ENCODE peak calls at places on chromosomes 3 and 15, in six cellular contexts. F, X, R, A, H and B are unnamed samples.

GRCh38 chr3:87436781-87437543 is 160.6 kb upstream of the POU1F1 start:
- DNase-seq in F (no peak), X (no peak), H (peak; percentile 57), R (no peak), A (no peak), B (no peak)

GRCh38 chr3:171896341-171896740 is 53.2 kb downstream of the TMEM212 start:
- DNase-seq in R (no peak), H (no peak), X (no peak), F (no peak), A (no peak), B (no peak)

GRCh38 chr3:195802795-195803194 is 8.9 kb downstream of the MUC4 start:
- DNase-seq in F (no peak), H (no peak), R (no peak), A (no peak), X (no peak), B (no peak)

GRCh38 chr3:13148126-13148525 is 74.9 kb upstream of the IQSEC1 start:
- DNase-seq in F (no peak), X (peak; percentile 57), R (no peak), H (no peak), A (no peak), B (no peak)

GRCh38 chr15:67091073-67091965 is 25.9 kb downstream of the SMAD3 start:
- DNase-seq in A (peak; percentile 46), R (peak; percentile 69), X (peak; percentile 86), F (peak; percentile 70), H (peak; percentile 99), B (no peak)

GRCh38 chr3:53221345-53221744 is 34.5 kb downstream of the TKT start:
- DNase-seq in H (no peak), R (peak; percentile 3), F (no peak), X (no peak), A (no peak), B (no peak)

GRCh38 chr15:69056365-69056764 is 41.9 kb downstream of the NOX5 start:
- DNase-seq in R (no peak), H (peak; percentile 80), A (no peak), F (no peak), X (no peak), B (no peak)

GRCh38 chr15:41115088-41115651 is 910 bp downstream of the INO80 start:
- DNase-seq in A (no peak), R (no peak), F (no peak), H (no peak), X (no peak), B (no peak)

GRCh38 chr15:38818156-38818745 is 253.6 kb upstream of the RASGRP1 start:
- DNase-seq in F (no peak), X (no peak), A (no peak), R (no peak), H (no peak), B (no peak)

GRCh38 chr3:197524128-197524527 is 31.6 kb downstream of the BDH1 start:
- DNase-seq in R (no peak), H (no peak), F (no peak), X (no peak), A (no peak), B (no peak)

GRCh38 chr15:59165726-59166125 is 40.9 kb upstream of the LDHAL6B start:
- DNase-seq in X (no peak), A (no peak), H (peak; percentile 88), R (no peak), F (no peak), B (no peak)

GRCh38 chr3:14455571-14456317 is 53.3 kb downstream of the SLC6A6 start:
- DNase-seq in H (no peak), R (peak; percentile 61), X (no peak), F (no peak), A (no peak), B (no peak)

GRCh38 chr3:117589454-117589853 is 879.9 kb downstream of the TUSC7 start:
- DNase-seq in F (no peak), A (no peak), R (no peak), H (no peak), X (no peak), B (no peak)

GRCh38 chr15:38823272-38823671 is 258.7 kb upstream of the RASGRP1 start:
- DNase-seq in A (no peak), F (no peak), X (no peak), H (no peak), R (no peak), B (no peak)

GRCh38 chr15:59687831-59688230 is 1.3 kb downstream of the BNIP2 start:
- DNase-seq in R (no peak), A (no peak), X (no peak), F (no peak), H (no peak), B (no peak)

GRCh38 chr3:11932636-11933035 is 71.6 kb upstream of the SYN2 start:
- DNase-seq in R (no peak), H (no peak), X (no peak), F (no peak), A (no peak), B (no peak)

GRCh38 chr15:48402778-48403177 is 71.5 kb downstream of the DUT start:
- DNase-seq in A (no peak), R (no peak), H (peak; percentile 88), X (no peak), F (no peak), B (no peak)

GRCh38 chr15:88220443-88221186 is 35.9 kb downstream of the NTRK3 start:
- DNase-seq in A (no peak), H (no peak), R (no peak), F (no peak), X (no peak), B (peak; percentile 58)

GRCh38 chr3:141876891-141877561 is 583 bp downstream of the ATP1B3 start:
- DNase-seq in A (peak; percentile 70), H (peak; percentile 37), R (peak; percentile 81), X (peak; percentile 89), F (peak; percentile 67), B (peak; percentile 75)

GRCh38 chr3:172675371-172676193 is 35.3 kb downstream of the NCEH1 start:
- DNase-seq in H (peak; percentile 52), X (no peak), F (no peak), A (no peak), R (no peak), B (no peak)

DNA sequence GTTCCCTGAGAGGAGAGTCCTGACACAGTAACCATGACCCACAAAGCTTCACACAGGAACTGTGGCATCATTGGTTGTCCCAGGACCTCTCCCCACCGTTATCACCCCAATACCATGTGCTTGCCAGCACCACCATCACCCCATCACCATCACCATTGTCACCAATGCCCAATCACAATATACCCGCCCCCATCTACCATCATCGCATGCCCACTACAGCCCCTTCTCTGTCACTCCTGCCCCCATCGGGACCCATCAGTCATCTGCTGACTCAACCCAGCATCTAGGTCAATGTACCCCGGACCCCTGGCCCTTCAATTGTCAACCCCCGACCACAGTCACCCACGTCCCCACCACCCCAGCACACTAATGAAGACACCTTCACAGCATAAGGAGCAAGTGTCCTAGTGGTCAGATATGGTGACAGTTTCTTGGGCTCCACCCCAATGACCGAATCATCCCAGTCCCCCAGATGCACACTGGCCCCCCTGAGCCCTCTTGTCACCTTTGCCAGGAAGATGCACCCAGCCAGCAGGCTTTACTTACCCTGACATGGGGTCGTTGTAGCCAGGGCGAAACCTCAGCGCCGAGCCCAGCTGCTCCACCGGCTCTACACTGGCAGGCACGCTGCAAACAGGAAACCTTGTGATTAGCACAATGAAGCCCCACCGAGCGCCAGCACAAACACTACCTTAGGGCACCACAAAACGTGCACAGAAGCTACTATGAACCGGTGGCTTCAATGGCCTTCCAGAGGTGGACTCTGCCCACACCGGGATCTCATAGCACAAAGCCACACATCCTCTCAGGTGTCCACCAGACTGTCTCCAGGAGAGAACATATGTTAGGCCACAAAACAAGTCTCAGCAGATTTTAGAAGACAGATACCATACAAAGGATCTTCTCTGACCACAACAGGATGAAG is 25.1 kb downstream of the SHISA5 start:
- DNase-seq in R (no peak), A (no peak), F (peak; percentile 87), X (peak; percentile 90), H (peak; percentile 81), B (no peak)
- TF ChIP-seq CTCF in R (no peak), A (no peak), F (no peak), X (no peak), H (no peak), B (no peak)

GRCh38 chr15:99121691-99122410 is 17.0 kb downstream of the SYNM start:
- DNase-seq in H (no peak), A (no peak), X (no peak), R (no peak), F (no peak), B (no peak)
- H3K27ac ChIP-seq in H (no peak overlapping the region), A (no peak overlapping the region), X (no peak overlapping the region), R (no peak overlapping the region), F (no peak overlapping the region), B (peak overlapping the region; percentile 97)

GRCh38 chr15:74449643-74450205 is 11.2 kb downstream of the UBL7 start:
- DNase-seq in H (no peak), R (no peak), A (no peak), F (no peak), X (peak; percentile 47), B (no peak)

GRCh38 chr15:74451322-74451721 is 9.6 kb downstream of the UBL7 start:
- DNase-seq in H (no peak), A (no peak), R (no peak), X (no peak), F (no peak), B (no peak)

GRCh38 chr15:74453925-74454763 is 6.8 kb downstream of the UBL7 start:
- DNase-seq in R (no peak), F (no peak), X (no peak), A (no peak), H (no peak), B (no peak)

GRCh38 chr15:74454764-74455500 is 6.0 kb downstream of the UBL7 start:
- DNase-seq in X (no peak), F (no peak), R (no peak), H (no peak), A (no peak), B (no peak)

GRCh38 chr15:74451861-74452835 is 8.8 kb downstream of the UBL7 start:
- DNase-seq in X (no peak), F (no peak), H (no peak), A (no peak), R (no peak), B (no peak)
- H3K36me3 ChIP-seq in X (peaks cover 90% of the 10 kb centered on the region), F (peaks cover 36% of the 10 kb centered on the region), H (peaks cover 5% of the 10 kb centered on the region), A (peaks cover 46% of the 10 kb centered on the region), R (peaks cover 100% of the 10 kb centered on the region), B (peaks cover 95% of the 10 kb centered on the region)

DNA sequence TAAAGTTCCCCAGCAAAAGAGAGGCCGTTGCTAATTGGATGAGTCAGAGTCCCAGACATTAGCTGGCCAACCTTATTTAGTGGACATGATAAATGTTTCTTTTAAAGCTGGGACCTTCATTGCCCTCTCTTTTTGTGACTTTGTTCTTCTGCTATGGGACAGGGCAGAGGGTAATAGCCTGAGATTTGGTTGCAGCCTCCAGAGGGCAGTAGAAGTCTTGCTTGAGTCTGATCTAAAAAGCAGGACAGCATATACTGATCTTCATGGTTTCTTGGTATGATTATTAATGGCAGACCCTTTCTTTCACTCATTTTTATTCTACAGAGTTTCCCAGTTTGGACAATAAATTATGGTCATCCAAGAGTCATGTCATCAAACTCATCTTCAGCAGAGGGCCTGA is 25.1 kb upstream of the ZKSCAN7 start:
- DNase-seq in A (no peak), X (no peak), R (no peak), H (no peak), F (no peak), B (no peak)
- TF ChIP-seq CTCF in A (no peak), X (no peak), R (no peak), H (peak; percentile 36), F (no peak), B (peak; percentile 9)

DNA sequence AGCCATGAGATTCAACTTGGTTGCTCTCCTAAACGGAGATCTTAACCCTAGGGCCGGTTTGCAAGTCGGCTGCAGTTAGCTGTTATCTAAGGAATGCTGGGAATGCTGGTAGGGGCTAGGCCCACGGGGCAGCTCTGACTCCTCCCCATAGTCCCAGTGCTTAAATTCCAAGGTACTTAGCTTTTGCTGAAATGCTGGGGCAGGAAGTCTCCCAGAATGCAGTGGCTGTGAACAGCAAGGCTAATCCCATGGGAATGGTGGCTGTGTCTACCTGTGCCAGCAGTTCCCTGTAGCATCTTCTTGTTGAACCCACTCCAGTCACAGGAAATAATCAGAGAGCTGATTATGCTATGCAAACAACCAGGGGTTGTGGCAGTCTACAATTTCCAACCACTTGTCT is 102.5 kb upstream of the TJP1 start:
- DNase-seq in R (peak; percentile 47), F (no peak), A (peak; percentile 42), H (peak; percentile 20), X (no peak), B (no peak)
- H3K27ac ChIP-seq in R (peak overlapping the region; percentile 55), F (no peak overlapping the region), A (no peak overlapping the region), H (peak overlapping the region; percentile 76), X (no peak overlapping the region), B (peak overlapping the region; percentile 46)